ENCODE peak calls at places on chromosome 4, in seven cellular contexts. G, B, D, K, H, C and S are unnamed samples.

GRCh38 chr4:184942447-184943425 is 75.6 kb upstream of the HELT start:
- DNase-seq in G (no peak), B (no peak), D (no peak), K (no peak), H (no peak), C (no peak), S (peak)

GRCh38 chr4:176981551-176981950 is 188.8 kb upstream of the VEGFC start:
- DNase-seq in G (no peak), B (no peak), D (no peak), K (no peak), H (no peak), C (no peak), S (peak)

GRCh38 chr4:128812360-128812958 is 3.0 kb downstream of the JADE1 start:
- DNase-seq in G (no peak), B (peak), D (no peak), K (no peak), H (peak), C (peak), S (peak)

GRCh38 chr4:140834866-140835495 is 78.8 kb upstream of the TBC1D9 start:
- DNase-seq in G (no peak), B (no peak), D (no peak), K (no peak), H (no peak), C (no peak), S (no peak)

GRCh38 chr4:85055558-85055957 is 89.1 kb upstream of the WDFY3 start:
- DNase-seq in G (no peak), B (no peak), D (no peak), K (no peak), H (no peak), C (no peak), S (no peak)

GRCh38 chr4:2936773-2937145 is 26.4 kb downstream of the NOP14 start:
- DNase-seq in G (no peak), B (no peak), D (no peak), K (no peak), H (no peak), C (no peak), S (peak)

GRCh38 chr4:189001971-189002450 is 862.8 kb downstream of the TRIML1 start:
- DNase-seq in G (no peak), B (no peak), D (no peak), K (no peak), H (no peak), C (no peak), S (no peak)

GRCh38 chr4:168480991-168481588 is 798 bp upstream of the DDX60L start:
- DNase-seq in G (no peak), B (no peak), D (no peak), K (peak), H (peak), C (peak), S (peak)

GRCh38 chr4:27662426-27662825 is 801.8 kb downstream of the STIM2 start:
- DNase-seq in G (no peak), B (no peak), D (no peak), K (no peak), H (no peak), C (no peak), S (no peak)

GRCh38 chr4:121053601-121054143 is 18.7 kb downstream of the NDNF start:
- DNase-seq in G (no peak), B (no peak), D (no peak), K (no peak), H (no peak), C (no peak), S (peak)

GRCh38 chr4:1080961-1081688 is 32.2 kb downstream of the RNF212 start:
- DNase-seq in G (no peak), B (no peak), D (no peak), K (no peak), H (no peak), C (no peak), S (peak)

GRCh38 chr4:101349346-101350064 is 2.2 kb upstream of the PPP3CA start:
- DNase-seq in G (no peak), B (no peak), D (no peak), K (no peak), H (peak), C (peak), S (peak)

GRCh38 chr4:47990145-47990544 is 26.3 kb downstream of the CNGA1 start:
- DNase-seq in G (no peak), B (no peak), D (no peak), K (no peak), H (no peak), C (no peak), S (no peak)

GRCh38 chr4:170122252-170122651 is 32.5 kb upstream of the AADAT start:
- DNase-seq in G (no peak), B (no peak), D (no peak), K (no peak), H (no peak), C (no peak), S (peak)

GRCh38 chr4:173371292-173372192 is 788 bp downstream of the SAP30 start:
- DNase-seq in G (no peak), B (peak), D (peak), K (peak), H (peak), C (peak), S (peak)